ENCODE peak calls at places on chromosomes 3 and 15, in six cellular contexts. One of them, this sample, is unnamed.

GRCh38 chr15:38211249-38211648 is 41.4 kb upstream of the SPRED1 start:
- DNase-seq in activated CD8-positive, alpha-beta memory T cell treated with anti-CD3 and anti-CD28 coated beads, Interleukin-2, amount 50 U/mL, for 48 hours: no peak
- DNase-seq in activated CD4-positive, alpha-beta T cell treated with anti-CD3 and anti-CD28 coated beads, Interleukin-2, amount 50 U/mL, for 48 hours: no peak
- DNase-seq in NCI-H1092: no peak
- DNase-seq in RCC 7860: no peak
- DNase-seq in heart left ventricle: no peak
- DNase-seq in this sample: no peak

GRCh38 chr3:136889947-136890346 is 27.9 kb downstream of the NCK1 start:
- DNase-seq in NCI-H1092: no peak
- DNase-seq in heart left ventricle: no peak
- DNase-seq in activated CD4-positive, alpha-beta T cell treated with anti-CD3 and anti-CD28 coated beads, Interleukin-2, amount 50 U/mL, for 48 hours: no peak
- DNase-seq in activated CD8-positive, alpha-beta memory T cell treated with anti-CD3 and anti-CD28 coated beads, Interleukin-2, amount 50 U/mL, for 48 hours: no peak
- DNase-seq in RCC 7860: no peak
- DNase-seq in this sample: no peak

GRCh38 chr3:132535575-132536441 is 61.3 kb upstream of the ACKR4 start:
- DNase-seq in activated CD4-positive, alpha-beta T cell treated with anti-CD3 and anti-CD28 coated beads, Interleukin-2, amount 50 U/mL, for 48 hours: peak
- DNase-seq in heart left ventricle: peak
- DNase-seq in RCC 7860: peak
- DNase-seq in activated CD8-positive, alpha-beta memory T cell treated with anti-CD3 and anti-CD28 coated beads, Interleukin-2, amount 50 U/mL, for 48 hours: peak
- DNase-seq in NCI-H1092: peak
- DNase-seq in this sample: peak

GRCh38 chr3:15450611-15451467 is 23.4 kb downstream of the EAF1 start:
- DNase-seq in heart left ventricle: no peak
- DNase-seq in activated CD4-positive, alpha-beta T cell treated with anti-CD3 and anti-CD28 coated beads, Interleukin-2, amount 50 U/mL, for 48 hours: no peak
- DNase-seq in activated CD8-positive, alpha-beta memory T cell treated with anti-CD3 and anti-CD28 coated beads, Interleukin-2, amount 50 U/mL, for 48 hours: no peak
- DNase-seq in NCI-H1092: no peak
- DNase-seq in RCC 7860: no peak
- DNase-seq in this sample: no peak

GRCh38 chr3:168398371-168399030 is 302.8 kb upstream of the GOLIM4 start:
- DNase-seq in activated CD8-positive, alpha-beta memory T cell treated with anti-CD3 and anti-CD28 coated beads, Interleukin-2, amount 50 U/mL, for 48 hours: no peak
- DNase-seq in activated CD4-positive, alpha-beta T cell treated with anti-CD3 and anti-CD28 coated beads, Interleukin-2, amount 50 U/mL, for 48 hours: no peak
- DNase-seq in RCC 7860: no peak
- DNase-seq in heart left ventricle: no peak
- DNase-seq in NCI-H1092: no peak
- DNase-seq in this sample: no peak

GRCh38 chr3:53226841-53227407 is 28.9 kb downstream of the TKT start:
- DNase-seq in activated CD8-positive, alpha-beta memory T cell treated with anti-CD3 and anti-CD28 coated beads, Interleukin-2, amount 50 U/mL, for 48 hours: no peak
- DNase-seq in activated CD4-positive, alpha-beta T cell treated with anti-CD3 and anti-CD28 coated beads, Interleukin-2, amount 50 U/mL, for 48 hours: no peak
- DNase-seq in NCI-H1092: no peak
- DNase-seq in RCC 7860: no peak
- DNase-seq in heart left ventricle: no peak
- DNase-seq in this sample: no peak

GRCh38 chr3:111903067-111903511 is 44.0 kb downstream of the PHLDB2 start:
- DNase-seq in activated CD4-positive, alpha-beta T cell treated with anti-CD3 and anti-CD28 coated beads, Interleukin-2, amount 50 U/mL, for 48 hours: no peak
- DNase-seq in heart left ventricle: no peak
- DNase-seq in activated CD8-positive, alpha-beta memory T cell treated with anti-CD3 and anti-CD28 coated beads, Interleukin-2, amount 50 U/mL, for 48 hours: no peak
- DNase-seq in RCC 7860: peak
- DNase-seq in NCI-H1092: no peak
- DNase-seq in this sample: peak

GRCh38 chr3:194279106-194279505 is 72.0 kb downstream of the CPN2 start:
- DNase-seq in activated CD8-positive, alpha-beta memory T cell treated with anti-CD3 and anti-CD28 coated beads, Interleukin-2, amount 50 U/mL, for 48 hours: peak
- DNase-seq in NCI-H1092: no peak
- DNase-seq in activated CD4-positive, alpha-beta T cell treated with anti-CD3 and anti-CD28 coated beads, Interleukin-2, amount 50 U/mL, for 48 hours: no peak
- DNase-seq in heart left ventricle: no peak
- DNase-seq in RCC 7860: no peak
- DNase-seq in this sample: no peak

GRCh38 chr3:38662544-38662943 is 13.1 kb upstream of the SCN5A start:
- DNase-seq in NCI-H1092: no peak
- DNase-seq in activated CD4-positive, alpha-beta T cell treated with anti-CD3 and anti-CD28 coated beads, Interleukin-2, amount 50 U/mL, for 48 hours: no peak
- DNase-seq in RCC 7860: peak
- DNase-seq in heart left ventricle: no peak
- DNase-seq in activated CD8-positive, alpha-beta memory T cell treated with anti-CD3 and anti-CD28 coated beads, Interleukin-2, amount 50 U/mL, for 48 hours: no peak
- DNase-seq in this sample: peak

GRCh38 chr15:30973379-30973778 is 18.0 kb downstream of the MTMR10 start:
- DNase-seq in heart left ventricle: no peak
- DNase-seq in activated CD4-positive, alpha-beta T cell treated with anti-CD3 and anti-CD28 coated beads, Interleukin-2, amount 50 U/mL, for 48 hours: no peak
- DNase-seq in NCI-H1092: no peak
- DNase-seq in activated CD8-positive, alpha-beta memory T cell treated with anti-CD3 and anti-CD28 coated beads, Interleukin-2, amount 50 U/mL, for 48 hours: no peak
- DNase-seq in RCC 7860: no peak
- DNase-seq in this sample: no peak

GRCh38 chr15:48285329-48286214 is 45.7 kb upstream of the DUT start:
- DNase-seq in NCI-H1092: peak
- DNase-seq in activated CD4-positive, alpha-beta T cell treated with anti-CD3 and anti-CD28 coated beads, Interleukin-2, amount 50 U/mL, for 48 hours: peak
- DNase-seq in activated CD8-positive, alpha-beta memory T cell treated with anti-CD3 and anti-CD28 coated beads, Interleukin-2, amount 50 U/mL, for 48 hours: no peak
- DNase-seq in RCC 7860: peak
- DNase-seq in heart left ventricle: peak
- DNase-seq in this sample: peak

GRCh38 chr3:78912217-78912616 is 855.6 kb downstream of the ROBO1 start:
- DNase-seq in NCI-H1092: no peak
- DNase-seq in activated CD4-positive, alpha-beta T cell treated with anti-CD3 and anti-CD28 coated beads, Interleukin-2, amount 50 U/mL, for 48 hours: no peak
- DNase-seq in RCC 7860: no peak
- DNase-seq in activated CD8-positive, alpha-beta memory T cell treated with anti-CD3 and anti-CD28 coated beads, Interleukin-2, amount 50 U/mL, for 48 hours: no peak
- DNase-seq in heart left ventricle: no peak
- DNase-seq in this sample: no peak

GRCh38 chr15:34927726-34928125 is 41.8 kb downstream of the AQR start:
- DNase-seq in heart left ventricle: no peak
- DNase-seq in activated CD8-positive, alpha-beta memory T cell treated with anti-CD3 and anti-CD28 coated beads, Interleukin-2, amount 50 U/mL, for 48 hours: no peak
- DNase-seq in NCI-H1092: no peak
- DNase-seq in activated CD4-positive, alpha-beta T cell treated with anti-CD3 and anti-CD28 coated beads, Interleukin-2, amount 50 U/mL, for 48 hours: no peak
- DNase-seq in RCC 7860: no peak
- DNase-seq in this sample: peak

GRCh38 chr15:80558631-80559319 is 136.3 kb upstream of the ABHD17C start:
- DNase-seq in NCI-H1092: no peak
- DNase-seq in heart left ventricle: no peak
- DNase-seq in RCC 7860: no peak
- DNase-seq in activated CD8-positive, alpha-beta memory T cell treated with anti-CD3 and anti-CD28 coated beads, Interleukin-2, amount 50 U/mL, for 48 hours: no peak
- DNase-seq in activated CD4-positive, alpha-beta T cell treated with anti-CD3 and anti-CD28 coated beads, Interleukin-2, amount 50 U/mL, for 48 hours: no peak
- DNase-seq in this sample: no peak

GRCh38 chr15:61083781-61084134 is 145.3 kb downstream of the RORA start:
- DNase-seq in activated CD8-positive, alpha-beta memory T cell treated with anti-CD3 and anti-CD28 coated beads, Interleukin-2, amount 50 U/mL, for 48 hours: no peak
- DNase-seq in RCC 7860: no peak
- DNase-seq in activated CD4-positive, alpha-beta T cell treated with anti-CD3 and anti-CD28 coated beads, Interleukin-2, amount 50 U/mL, for 48 hours: no peak
- DNase-seq in heart left ventricle: no peak
- DNase-seq in NCI-H1092: no peak
- DNase-seq in this sample: no peak

GRCh38 chr3:153906366-153906765 is 214.8 kb upstream of the ARHGEF26 start:
- DNase-seq in activated CD8-positive, alpha-beta memory T cell treated with anti-CD3 and anti-CD28 coated beads, Interleukin-2, amount 50 U/mL, for 48 hours: no peak
- DNase-seq in heart left ventricle: no peak
- DNase-seq in activated CD4-positive, alpha-beta T cell treated with anti-CD3 and anti-CD28 coated beads, Interleukin-2, amount 50 U/mL, for 48 hours: no peak
- DNase-seq in RCC 7860: no peak
- DNase-seq in NCI-H1092: no peak
- DNase-seq in this sample: no peak

GRCh38 chr3:160278210-160278609 is 53.0 kb downstream of the C3orf80 start:
- DNase-seq in activated CD8-positive, alpha-beta memory T cell treated with anti-CD3 and anti-CD28 coated beads, Interleukin-2, amount 50 U/mL, for 48 hours: no peak
- DNase-seq in heart left ventricle: no peak
- DNase-seq in NCI-H1092: no peak
- DNase-seq in RCC 7860: no peak
- DNase-seq in activated CD4-positive, alpha-beta T cell treated with anti-CD3 and anti-CD28 coated beads, Interleukin-2, amount 50 U/mL, for 48 hours: no peak
- DNase-seq in this sample: no peak

GRCh38 chr15:38651328-38652038 is 86.9 kb upstream of the RASGRP1 start:
- DNase-seq in heart left ventricle: no peak
- DNase-seq in RCC 7860: no peak
- DNase-seq in NCI-H1092: no peak
- DNase-seq in activated CD8-positive, alpha-beta memory T cell treated with anti-CD3 and anti-CD28 coated beads, Interleukin-2, amount 50 U/mL, for 48 hours: no peak
- DNase-seq in activated CD4-positive, alpha-beta T cell treated with anti-CD3 and anti-CD28 coated beads, Interleukin-2, amount 50 U/mL, for 48 hours: no peak
- DNase-seq in this sample: no peak

GRCh38 chr3:107206141-107206540 is 171.1 kb upstream of the CCDC54 start:
- DNase-seq in activated CD4-positive, alpha-beta T cell treated with anti-CD3 and anti-CD28 coated beads, Interleukin-2, amount 50 U/mL, for 48 hours: no peak
- DNase-seq in activated CD8-positive, alpha-beta memory T cell treated with anti-CD3 and anti-CD28 coated beads, Interleukin-2, amount 50 U/mL, for 48 hours: no peak
- DNase-seq in RCC 7860: peak
- DNase-seq in heart left ventricle: no peak
- DNase-seq in NCI-H1092: no peak
- DNase-seq in this sample: peak

GRCh38 chr15:62059108-62059817 is 984 bp downstream of the VPS13C start:
- DNase-seq in NCI-H1092: no peak
- DNase-seq in activated CD8-positive, alpha-beta memory T cell treated with anti-CD3 and anti-CD28 coated beads, Interleukin-2, amount 50 U/mL, for 48 hours: no peak
- DNase-seq in RCC 7860: no peak
- DNase-seq in activated CD4-positive, alpha-beta T cell treated with anti-CD3 and anti-CD28 coated beads, Interleukin-2, amount 50 U/mL, for 48 hours: no peak
- DNase-seq in heart left ventricle: no peak
- DNase-seq in this sample: peak

GRCh38 chr3:188780188-188781147 is 391.3 kb upstream of the TPRG1 start:
- DNase-seq in activated CD4-positive, alpha-beta T cell treated with anti-CD3 and anti-CD28 coated beads, Interleukin-2, amount 50 U/mL, for 48 hours: no peak
- DNase-seq in NCI-H1092: no peak
- DNase-seq in RCC 7860: no peak
- DNase-seq in heart left ventricle: no peak
- DNase-seq in activated CD8-positive, alpha-beta memory T cell treated with anti-CD3 and anti-CD28 coated beads, Interleukin-2, amount 50 U/mL, for 48 hours: no peak
- DNase-seq in this sample: no peak

GRCh38 chr15:81292516-81293001 is 31.4 kb downstream of the STARD5 start:
- DNase-seq in activated CD4-positive, alpha-beta T cell treated with anti-CD3 and anti-CD28 coated beads, Interleukin-2, amount 50 U/mL, for 48 hours: no peak
- DNase-seq in heart left ventricle: no peak
- DNase-seq in NCI-H1092: no peak
- DNase-seq in RCC 7860: no peak
- DNase-seq in activated CD8-positive, alpha-beta memory T cell treated with anti-CD3 and anti-CD28 coated beads, Interleukin-2, amount 50 U/mL, for 48 hours: no peak
- DNase-seq in this sample: no peak

GRCh38 chr3:62888180-62888579 is 13.0 kb upstream of the CADPS start:
- DNase-seq in RCC 7860: no peak
- DNase-seq in NCI-H1092: no peak
- DNase-seq in activated CD4-positive, alpha-beta T cell treated with anti-CD3 and anti-CD28 coated beads, Interleukin-2, amount 50 U/mL, for 48 hours: no peak
- DNase-seq in activated CD8-positive, alpha-beta memory T cell treated with anti-CD3 and anti-CD28 coated beads, Interleukin-2, amount 50 U/mL, for 48 hours: no peak
- DNase-seq in heart left ventricle: no peak
- DNase-seq in this sample: no peak

GRCh38 chr3:61725851-61726333 is 164.5 kb downstream of the PTPRG start:
- DNase-seq in activated CD4-positive, alpha-beta T cell treated with anti-CD3 and anti-CD28 coated beads, Interleukin-2, amount 50 U/mL, for 48 hours: no peak
- DNase-seq in RCC 7860: peak
- DNase-seq in NCI-H1092: no peak
- DNase-seq in heart left ventricle: peak
- DNase-seq in activated CD8-positive, alpha-beta memory T cell treated with anti-CD3 and anti-CD28 coated beads, Interleukin-2, amount 50 U/mL, for 48 hours: no peak
- DNase-seq in this sample: no peak

GRCh38 chr3:32146669-32147315 is 40.4 kb downstream of the GPD1L start:
- DNase-seq in activated CD8-positive, alpha-beta memory T cell treated with anti-CD3 and anti-CD28 coated beads, Interleukin-2, amount 50 U/mL, for 48 hours: no peak
- DNase-seq in RCC 7860: no peak
- DNase-seq in NCI-H1092: no peak
- DNase-seq in heart left ventricle: no peak
- DNase-seq in activated CD4-positive, alpha-beta T cell treated with anti-CD3 and anti-CD28 coated beads, Interleukin-2, amount 50 U/mL, for 48 hours: no peak
- DNase-seq in this sample: no peak

GRCh38 chr3:151067158-151067557 is 18.3 kb upstream of the MED12L start:
- DNase-seq in activated CD8-positive, alpha-beta memory T cell treated with anti-CD3 and anti-CD28 coated beads, Interleukin-2, amount 50 U/mL, for 48 hours: no peak
- DNase-seq in activated CD4-positive, alpha-beta T cell treated with anti-CD3 and anti-CD28 coated beads, Interleukin-2, amount 50 U/mL, for 48 hours: no peak
- DNase-seq in NCI-H1092: no peak
- DNase-seq in RCC 7860: no peak
- DNase-seq in heart left ventricle: no peak
- DNase-seq in this sample: peak

GRCh38 chr15:99984491-99985243 is 251.4 kb upstream of the LYSMD4 start:
- DNase-seq in activated CD8-positive, alpha-beta memory T cell treated with anti-CD3 and anti-CD28 coated beads, Interleukin-2, amount 50 U/mL, for 48 hours: no peak
- DNase-seq in RCC 7860: no peak
- DNase-seq in NCI-H1092: no peak
- DNase-seq in heart left ventricle: no peak
- DNase-seq in activated CD4-positive, alpha-beta T cell treated with anti-CD3 and anti-CD28 coated beads, Interleukin-2, amount 50 U/mL, for 48 hours: no peak
- DNase-seq in this sample: no peak

GRCh38 chr3:169199283-169199682 is 464.2 kb downstream of the MECOM start:
- DNase-seq in activated CD4-positive, alpha-beta T cell treated with anti-CD3 and anti-CD28 coated beads, Interleukin-2, amount 50 U/mL, for 48 hours: no peak
- DNase-seq in activated CD8-positive, alpha-beta memory T cell treated with anti-CD3 and anti-CD28 coated beads, Interleukin-2, amount 50 U/mL, for 48 hours: no peak
- DNase-seq in NCI-H1092: no peak
- DNase-seq in RCC 7860: no peak
- DNase-seq in heart left ventricle: no peak
- DNase-seq in this sample: no peak

GRCh38 chr3:19945405-19946290 is 1.2 kb upstream of the RAB5A start:
- DNase-seq in NCI-H1092: no peak
- DNase-seq in RCC 7860: peak
- DNase-seq in heart left ventricle: no peak
- DNase-seq in activated CD4-positive, alpha-beta T cell treated with anti-CD3 and anti-CD28 coated beads, Interleukin-2, amount 50 U/mL, for 48 hours: no peak
- DNase-seq in activated CD8-positive, alpha-beta memory T cell treated with anti-CD3 and anti-CD28 coated beads, Interleukin-2, amount 50 U/mL, for 48 hours: no peak
- DNase-seq in this sample: peak

GRCh38 chr3:126487151-126487771 is 11.6 kb upstream of the ZXDC start:
- DNase-seq in activated CD4-positive, alpha-beta T cell treated with anti-CD3 and anti-CD28 coated beads, Interleukin-2, amount 50 U/mL, for 48 hours: no peak
- DNase-seq in NCI-H1092: no peak
- DNase-seq in activated CD8-positive, alpha-beta memory T cell treated with anti-CD3 and anti-CD28 coated beads, Interleukin-2, amount 50 U/mL, for 48 hours: no peak
- DNase-seq in RCC 7860: peak
- DNase-seq in heart left ventricle: peak
- DNase-seq in this sample: peak

This sample was measured in dermis blood vessel endothelial cell.